ENCODE peak calls at places on chromosomes 4 and X, in six cellular contexts. P, A, H, O, U and Z are unnamed samples.
A peak's percentile ranks its signal among the peaks of the same experiment; 100 is the strongest.

GRCh38 chr4:76147454-76148141 is 599 bp downstream of the NUP54 start:
- DNase-seq in P (peak; percentile 41), A (peak; percentile 73), H (peak; percentile 54), O (no peak), U (peak; percentile 13), Z (peak; percentile 86)

GRCh38 chrX:57904481-57904880 is 5.8 kb downstream of the ZXDA start:
- DNase-seq in P (no peak), A (no peak), H (no peak), O (no peak), U (no peak), Z (no peak)

GRCh38 chr4:47933798-47934197 is 19.4 kb upstream of the NFXL1 start:
- DNase-seq in P (no peak), A (peak; percentile 76), H (no peak), O (no peak), U (no peak), Z (no peak)

GRCh38 chrX:43655961-43656494 is at the start of gene MAOA:
- DNase-seq in P (peak; percentile 95), A (peak; percentile 71), H (peak; percentile 84), O (peak; percentile 92), U (peak; percentile 8), Z (peak; percentile 55)

GRCh38 chrX:7147431-7147977 is at the start of gene STS:
- DNase-seq in P (no peak), A (no peak), H (peak; percentile 33), O (peak; percentile 58), U (peak; percentile 14), Z (no peak)

GRCh38 chr4:24731448-24731847 is 63.9 kb upstream of the SOD3 start:
- DNase-seq in P (no peak), A (no peak), H (peak; percentile 1), O (no peak), U (no peak), Z (no peak)

GRCh38 chr4:26544421-26544820 is 39.5 kb upstream of the TBC1D19 start:
- DNase-seq in P (no peak), A (no peak), H (no peak), O (no peak), U (no peak), Z (no peak)

GRCh38 chr4:99800332-99801004 is 16.2 kb upstream of the DAPP1 start:
- DNase-seq in P (no peak), A (no peak), H (no peak), O (no peak), U (no peak), Z (no peak)

GRCh38 chr4:129109965-129110824 is 14.2 kb downstream of the C4orf33 start:
- DNase-seq in P (no peak), A (no peak), H (no peak), O (no peak), U (no peak), Z (no peak)

GRCh38 chrX:135112096-135112729 is 8.1 kb downstream of the ETDB start:
- DNase-seq in P (no peak), A (peak; percentile 34), H (no peak), O (no peak), U (peak; percentile 20), Z (no peak)

GRCh38 chr4:147482281-147482680 is 1.4 kb downstream of the EDNRA start:
- DNase-seq in P (no peak), A (no peak), H (no peak), O (no peak), U (no peak), Z (no peak)
- H3K27ac ChIP-seq in P (peak overlapping the region; percentile 92), A (no peak overlapping the region), H (peak overlapping the region; percentile 94), O (no peak overlapping the region), U (no peak overlapping the region), Z (no peak overlapping the region)

GRCh38 chrX:63506320-63506719 is 155.2 kb upstream of the SPIN4 start:
- DNase-seq in P (no peak), A (peak; percentile 58), H (no peak), O (no peak), U (no peak), Z (no peak)
- TF ChIP-seq CTCF in P (no peak), A (no peak), H (no peak), O (peak; percentile 19), U (no peak), Z (peak; percentile 33)

GRCh38 chrX:119521246-119521645 is 44.0 kb downstream of the STEEP1 start:
- DNase-seq in P (no peak), A (no peak), H (no peak), O (no peak), U (no peak), Z (no peak)

GRCh38 chrX:119516157-119516702 is 48.0 kb downstream of the SLC25A5 start:
- DNase-seq in P (no peak), A (peak; percentile 77), H (no peak), O (no peak), U (peak; percentile 17), Z (no peak)

GRCh38 chrX:119523664-119524184 is 41.5 kb downstream of the STEEP1 start:
- DNase-seq in P (no peak), A (no peak), H (no peak), O (no peak), U (no peak), Z (no peak)

GRCh38 chrX:119518371-119518770 is 46.8 kb downstream of the STEEP1 start:
- DNase-seq in P (no peak), A (no peak), H (no peak), O (no peak), U (no peak), Z (no peak)
- H3K27ac ChIP-seq in P (no peak overlapping the region), A (no peak overlapping the region), H (no peak overlapping the region), O (no peak overlapping the region), U (no peak overlapping the region), Z (no peak overlapping the region)

DNA sequence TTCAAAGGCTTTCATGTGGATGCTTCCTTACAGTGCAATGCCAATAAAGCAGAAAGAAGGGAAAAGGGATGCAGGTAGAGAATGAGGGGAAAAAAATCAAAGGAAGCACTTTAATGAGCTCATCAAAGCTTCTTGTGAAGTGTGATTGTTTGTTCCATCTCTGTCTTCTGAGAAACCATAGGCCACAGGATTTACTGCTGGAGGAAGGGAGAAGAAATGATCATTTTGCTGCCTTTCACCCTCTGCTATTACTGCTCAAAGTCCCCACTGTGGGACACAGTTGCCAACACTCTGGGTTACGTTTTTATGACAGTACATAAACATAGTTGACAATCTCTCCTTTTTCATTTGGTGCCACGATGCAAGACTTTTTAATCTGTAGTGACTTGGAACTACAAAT is 558.0 kb upstream of the TECRL start:
- DNase-seq in P (no peak), A (no peak), H (no peak), O (no peak), U (no peak), Z (no peak)
- TF ChIP-seq CTCF in P (no peak), A (no peak), H (no peak), O (no peak), U (no peak), Z (no peak)

DNA sequence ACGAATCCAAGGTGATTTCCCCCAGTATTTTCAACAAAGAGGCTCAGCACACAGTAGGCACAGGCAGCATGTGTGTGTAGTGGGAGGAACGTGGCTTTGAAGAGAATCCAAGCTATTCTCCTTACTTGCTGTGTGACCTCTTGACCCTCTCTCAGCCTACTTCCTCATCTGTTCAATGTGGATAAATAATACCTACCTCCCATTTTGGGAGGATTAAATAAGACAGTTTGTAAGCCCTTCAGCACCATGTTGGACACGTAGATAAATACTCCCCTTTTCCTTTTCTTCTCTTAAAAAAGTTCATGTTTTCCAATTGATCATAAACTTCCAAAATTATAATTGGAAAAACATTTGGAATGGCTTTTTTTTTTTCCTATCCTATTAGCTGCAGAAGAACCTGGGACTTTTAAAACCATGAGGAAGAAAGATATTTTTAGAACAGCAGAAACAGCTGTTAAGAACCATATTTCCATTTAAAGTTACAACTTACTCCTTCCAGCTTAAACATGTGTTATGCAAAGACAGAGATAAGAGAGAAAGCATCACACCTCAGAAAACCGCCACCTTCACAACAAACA is 56.1 kb upstream of the TMEM131L start:
- DNase-seq in P (no peak), A (peak; percentile 9), H (no peak), O (no peak), U (no peak), Z (no peak)
- H3K27ac ChIP-seq in P (peak overlapping the region; percentile 71), A (peak overlapping the region; percentile 52), H (no peak overlapping the region), O (no peak overlapping the region), U (no peak overlapping the region), Z (peak overlapping the region; percentile 8)

GRCh38 chr4:11183358-11183745 is 245.3 kb downstream of the HS3ST1 start:
- DNase-seq in P (no peak), A (peak; percentile 3), H (no peak), O (no peak), U (no peak), Z (no peak)
- TF ChIP-seq CTCF in P (no peak), A (no peak), H (no peak), O (no peak), U (no peak), Z (no peak)

DNA sequence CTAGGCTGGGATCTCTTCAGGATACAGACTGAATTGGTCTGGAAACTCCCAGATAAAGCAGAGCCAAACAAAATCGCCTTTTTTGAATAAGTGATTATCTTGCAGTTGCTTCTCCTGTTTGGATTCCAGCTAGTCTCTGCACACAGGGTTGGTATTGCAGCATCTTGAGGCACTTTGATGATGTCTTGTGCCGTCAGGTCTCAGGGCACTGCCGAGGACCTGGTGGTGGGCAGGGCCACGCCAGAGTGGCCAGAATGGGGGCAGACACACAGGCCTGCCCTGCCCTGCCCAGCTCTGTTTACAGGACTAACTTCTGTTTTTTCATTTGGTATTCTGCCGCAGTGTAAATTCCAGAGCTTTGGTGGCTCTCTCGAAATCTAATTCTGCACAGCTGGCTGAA is 276.1 kb downstream of the NR3C2 start:
- DNase-seq in P (peak; percentile 23), A (no peak), H (no peak), O (no peak), U (no peak), Z (no peak)
- H3K27ac ChIP-seq in P (peak overlapping the region; percentile 61), A (peak overlapping the region; percentile 35), H (no peak overlapping the region), O (peak overlapping the region; percentile 32), U (no peak overlapping the region), Z (no peak overlapping the region)

DNA sequence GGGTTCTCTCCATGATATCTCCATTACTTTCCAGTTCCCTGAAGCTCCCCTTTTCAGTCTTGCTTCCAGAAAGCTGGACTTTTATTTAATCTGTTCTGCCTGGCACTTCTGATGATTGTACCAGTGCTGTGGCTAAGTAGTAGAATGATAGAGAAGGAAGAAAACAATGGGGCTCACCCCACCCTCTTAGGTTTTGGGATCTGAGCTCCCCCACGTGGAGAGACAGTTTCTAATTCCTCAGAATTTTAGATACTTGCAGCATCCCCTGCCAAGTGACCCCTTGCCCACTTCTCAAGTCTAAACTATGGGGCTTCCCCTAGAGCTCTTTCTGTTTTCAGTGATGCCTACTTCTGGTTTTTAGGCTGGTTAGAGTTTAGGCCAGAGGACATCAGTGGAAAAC is 73.9 kb downstream of the GC start:
- DNase-seq in P (no peak), A (peak; percentile 30), H (no peak), O (no peak), U (no peak), Z (no peak)
- TF ChIP-seq CTCF in P (no peak), A (peak; percentile 33), H (no peak), O (no peak), U (no peak), Z (peak; percentile 49)

GRCh38 chr4:156949373-156949814 is 22.2 kb downstream of the PDGFC start:
- DNase-seq in P (no peak), A (peak; percentile 89), H (no peak), O (no peak), U (no peak), Z (no peak)
- H3K27ac ChIP-seq in P (peak overlapping the region; percentile 78), A (peak overlapping the region; percentile 31), H (peak overlapping the region; percentile 33), O (peak overlapping the region; percentile 48), U (no peak overlapping the region), Z (peak overlapping the region; percentile 95)

GRCh38 chr4:115871596-115871995 is 758.2 kb upstream of the NDST4 start:
- DNase-seq in P (no peak), A (no peak), H (no peak), O (no peak), U (no peak), Z (no peak)

GRCh38 chr4:115873048-115873447 is 759.6 kb upstream of the NDST4 start:
- DNase-seq in P (no peak), A (no peak), H (no peak), O (no peak), U (no peak), Z (no peak)
- TF ChIP-seq CTCF in P (no peak), A (no peak), H (no peak), O (no peak), U (no peak), Z (peak; percentile 9)